ENCODE peak calls at places on chromosomes 2 and 18, in six cellular contexts. One of them, this sample, is unnamed.

GRCh38 chr2:42770288-42771131 is 6.6 kb upstream of the OXER1 start:
- DNase-seq in prostate gland: no peak
- DNase-seq in body of pancreas: peak; percentile 55
- DNase-seq in heart left ventricle: no peak
- DNase-seq in K562: peak; percentile 85
- DNase-seq in IMR-90: peak; percentile 37
- DNase-seq in this sample: no peak

GRCh38 chr2:158178646-158179045 is 77.0 kb downstream of the UPP2 start:
- DNase-seq in K562: no peak
- DNase-seq in IMR-90: no peak
- DNase-seq in prostate gland: no peak
- DNase-seq in heart left ventricle: no peak
- DNase-seq in body of pancreas: no peak
- DNase-seq in this sample: no peak

GRCh38 chr2:190443778-190444481 is 35.8 kb downstream of the MFSD6 start:
- DNase-seq in body of pancreas: no peak
- DNase-seq in K562: no peak
- DNase-seq in prostate gland: peak; percentile 26
- DNase-seq in IMR-90: peak; percentile 67
- DNase-seq in heart left ventricle: no peak
- DNase-seq in this sample: no peak

GRCh38 chr18:63022429-63023022 is 297.0 kb downstream of the BCL2 start:
- DNase-seq in body of pancreas: no peak
- DNase-seq in heart left ventricle: no peak
- DNase-seq in IMR-90: no peak
- DNase-seq in K562: peak; percentile 41
- DNase-seq in prostate gland: no peak
- DNase-seq in this sample: no peak

GRCh38 chr18:11043694-11044093 is 105.7 kb downstream of the PIEZO2 start:
- DNase-seq in prostate gland: no peak
- DNase-seq in heart left ventricle: no peak
- DNase-seq in body of pancreas: no peak
- DNase-seq in K562: no peak
- DNase-seq in IMR-90: no peak
- DNase-seq in this sample: peak; percentile 63

GRCh38 chr18:41955688-41956087 is 654 bp downstream of the PIK3C3 start:
- DNase-seq in heart left ventricle: no peak
- DNase-seq in IMR-90: no peak
- DNase-seq in K562: no peak
- DNase-seq in body of pancreas: no peak
- DNase-seq in prostate gland: no peak
- DNase-seq in this sample: no peak

GRCh38 chr2:65128297-65129190 is 1.4 kb downstream of the RAB1A start:
- DNase-seq in IMR-90: peak; percentile 45
- DNase-seq in body of pancreas: peak; percentile 86
- DNase-seq in heart left ventricle: no peak
- DNase-seq in K562: no peak
- DNase-seq in prostate gland: peak; percentile 14
- DNase-seq in this sample: no peak

GRCh38 chr2:235861383-235861782 is 306.8 kb downstream of the GBX2 start:
- DNase-seq in K562: no peak
- DNase-seq in heart left ventricle: no peak
- DNase-seq in prostate gland: no peak
- DNase-seq in body of pancreas: no peak
- DNase-seq in IMR-90: no peak
- DNase-seq in this sample: no peak

GRCh38 chr18:48441405-48441881 is 32.3 kb upstream of the ZBTB7C start:
- DNase-seq in body of pancreas: no peak
- DNase-seq in heart left ventricle: no peak
- DNase-seq in IMR-90: no peak
- DNase-seq in K562: no peak
- DNase-seq in prostate gland: no peak
- DNase-seq in this sample: no peak

GRCh38 chr2:143410097-143410897 is 281.1 kb downstream of the ARHGAP15 start:
- DNase-seq in body of pancreas: no peak
- DNase-seq in IMR-90: no peak
- DNase-seq in K562: no peak
- DNase-seq in prostate gland: no peak
- DNase-seq in heart left ventricle: no peak
- DNase-seq in this sample: no peak

GRCh38 chr2:81670885-81671284 is 1366.3 kb upstream of the LRRTM1 start:
- DNase-seq in heart left ventricle: no peak
- DNase-seq in IMR-90: no peak
- DNase-seq in prostate gland: no peak
- DNase-seq in body of pancreas: no peak
- DNase-seq in K562: no peak
- DNase-seq in this sample: no peak

GRCh38 chr2:68103656-68104055 is 40.9 kb upstream of the C1D start:
- DNase-seq in IMR-90: peak; percentile 28
- DNase-seq in body of pancreas: no peak
- DNase-seq in prostate gland: no peak
- DNase-seq in heart left ventricle: no peak
- DNase-seq in K562: no peak
- DNase-seq in this sample: no peak

GRCh38 chr18:79139206-79139605 is 70.0 kb downstream of the ATP9B start:
- DNase-seq in IMR-90: peak; percentile 77
- DNase-seq in body of pancreas: no peak
- DNase-seq in prostate gland: no peak
- DNase-seq in K562: no peak
- DNase-seq in heart left ventricle: no peak
- DNase-seq in this sample: no peak

GRCh38 chr2:54603357-54603756 is 120.1 kb upstream of the EML6 start:
- DNase-seq in body of pancreas: no peak
- DNase-seq in heart left ventricle: no peak
- DNase-seq in prostate gland: no peak
- DNase-seq in K562: no peak
- DNase-seq in IMR-90: peak; percentile 22
- DNase-seq in this sample: no peak

GRCh38 chr2:46555011-46555410 is 75.6 kb downstream of the TMEM247 start:
- DNase-seq in heart left ventricle: no peak
- DNase-seq in prostate gland: no peak
- DNase-seq in K562: no peak
- DNase-seq in IMR-90: no peak
- DNase-seq in body of pancreas: no peak
- DNase-seq in this sample: no peak

GRCh38 chr2:240244543-240244942 is 104.1 kb upstream of the OTOS start:
- DNase-seq in body of pancreas: no peak
- DNase-seq in prostate gland: no peak
- DNase-seq in K562: no peak
- DNase-seq in IMR-90: no peak
- DNase-seq in heart left ventricle: no peak
- DNase-seq in this sample: no peak

GRCh38 chr2:191285252-191285651 is 40.0 kb downstream of the MYO1B start:
- DNase-seq in K562: no peak
- DNase-seq in body of pancreas: no peak
- DNase-seq in IMR-90: no peak
- DNase-seq in prostate gland: no peak
- DNase-seq in heart left ventricle: no peak
- DNase-seq in this sample: no peak

GRCh38 chr18:20971886-20972267 is 139.7 kb downstream of the ROCK1 start:
- DNase-seq in IMR-90: peak; percentile 19
- DNase-seq in body of pancreas: no peak
- DNase-seq in prostate gland: no peak
- DNase-seq in K562: peak; percentile 23
- DNase-seq in heart left ventricle: no peak
- DNase-seq in this sample: no peak

GRCh38 chr2:187429989-187430388 is 18.1 kb downstream of the CALCRL start:
- DNase-seq in body of pancreas: no peak
- DNase-seq in IMR-90: peak; percentile 75
- DNase-seq in K562: no peak
- DNase-seq in heart left ventricle: no peak
- DNase-seq in prostate gland: no peak
- DNase-seq in this sample: no peak

GRCh38 chr2:215059724-215060123 is 78.7 kb downstream of the ABCA12 start:
- DNase-seq in body of pancreas: no peak
- DNase-seq in K562: no peak
- DNase-seq in heart left ventricle: no peak
- DNase-seq in IMR-90: peak; percentile 11
- DNase-seq in prostate gland: no peak
- DNase-seq in this sample: no peak

GRCh38 chr2:85523906-85524566 is 14.9 kb upstream of the MAT2A start:
- DNase-seq in heart left ventricle: no peak
- DNase-seq in K562: peak; percentile 6
- DNase-seq in IMR-90: peak; percentile 61
- DNase-seq in body of pancreas: no peak
- DNase-seq in prostate gland: no peak
- DNase-seq in this sample: no peak

DNA sequence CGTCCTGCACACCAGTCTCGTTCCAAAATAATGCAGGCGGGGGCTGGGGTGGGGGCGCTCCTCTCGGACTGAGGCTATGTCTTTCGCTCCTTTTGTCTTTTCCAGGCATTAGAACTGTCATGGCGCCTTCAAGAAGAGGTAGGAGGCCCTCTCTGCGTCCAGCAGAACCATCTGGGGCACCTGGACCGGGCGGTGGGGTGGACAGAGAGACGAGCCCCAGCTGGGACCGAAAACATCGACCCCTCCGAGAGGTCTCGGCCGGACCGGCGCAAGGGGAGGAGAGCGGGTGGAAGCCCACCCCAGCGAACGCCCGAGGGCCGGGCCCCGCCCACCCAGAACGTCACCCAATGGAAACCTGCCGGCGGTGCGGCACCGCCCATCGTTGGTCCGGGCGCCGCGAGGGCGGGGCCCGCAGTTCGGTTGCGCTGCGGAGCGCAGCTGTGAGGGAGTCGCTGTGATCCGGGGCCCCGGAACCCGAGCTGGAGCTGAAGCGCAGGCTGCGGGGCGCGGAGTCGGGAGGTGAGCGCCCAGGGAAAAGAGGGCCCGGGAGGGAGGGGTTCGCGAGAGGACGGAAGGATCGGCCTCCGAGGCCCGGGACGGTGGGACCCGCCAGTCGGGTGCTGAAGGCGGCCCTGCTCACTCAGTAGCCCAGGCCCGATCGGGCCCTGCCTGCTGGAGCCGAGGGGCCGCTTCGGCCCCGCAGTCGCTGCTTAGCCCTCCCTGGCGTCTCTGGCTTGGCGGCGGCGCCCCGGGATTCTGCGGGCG is at the start of gene NRBP1:
- DNase-seq in IMR-90: peak; percentile 88
- DNase-seq in prostate gland: peak; percentile 93
- DNase-seq in K562: peak; percentile 93
- DNase-seq in body of pancreas: peak; percentile 95
- DNase-seq in heart left ventricle: peak; percentile 98
- DNase-seq in this sample: peak; percentile 96
- TF ChIP-seq POLR2A in IMR-90: peak; percentile 93
- TF ChIP-seq POLR2A in prostate gland: peak; percentile 96
- TF ChIP-seq POLR2A in K562: peak; percentile 91
- TF ChIP-seq POLR2A in body of pancreas: peak; percentile 97
- TF ChIP-seq POLR2A in heart left ventricle: peak; percentile 4
- TF ChIP-seq POLR2A in this sample: peak; percentile 94

GRCh38 chr2:229857634-229858033 is 64.2 kb downstream of the TRIP12 start:
- DNase-seq in IMR-90: peak; percentile 82
- DNase-seq in prostate gland: no peak
- DNase-seq in K562: no peak
- DNase-seq in heart left ventricle: no peak
- DNase-seq in body of pancreas: no peak
- DNase-seq in this sample: no peak

GRCh38 chr2:229855116-229855515 is 66.7 kb downstream of the TRIP12 start:
- DNase-seq in body of pancreas: no peak
- DNase-seq in prostate gland: no peak
- DNase-seq in IMR-90: no peak
- DNase-seq in heart left ventricle: no peak
- DNase-seq in K562: no peak
- DNase-seq in this sample: no peak

GRCh38 chr2:229858351-229858750 is 63.5 kb downstream of the TRIP12 start:
- DNase-seq in IMR-90: no peak
- DNase-seq in body of pancreas: no peak
- DNase-seq in prostate gland: no peak
- DNase-seq in heart left ventricle: no peak
- DNase-seq in K562: no peak
- DNase-seq in this sample: no peak

GRCh38 chr2:229852565-229852964 is 69.2 kb downstream of the TRIP12 start:
- DNase-seq in heart left ventricle: no peak
- DNase-seq in body of pancreas: peak; percentile 12
- DNase-seq in IMR-90: peak; percentile 87
- DNase-seq in K562: no peak
- DNase-seq in prostate gland: no peak
- DNase-seq in this sample: peak; percentile 28

GRCh38 chr2:229856416-229856815 is 65.4 kb downstream of the TRIP12 start:
- DNase-seq in heart left ventricle: no peak
- DNase-seq in K562: no peak
- DNase-seq in prostate gland: no peak
- DNase-seq in body of pancreas: no peak
- DNase-seq in IMR-90: no peak
- DNase-seq in this sample: no peak
- H3K27ac ChIP-seq in heart left ventricle: no peak overlapping the region
- H3K27ac ChIP-seq in K562: no peak overlapping the region
- H3K27ac ChIP-seq in prostate gland: no peak overlapping the region
- H3K27ac ChIP-seq in body of pancreas: no peak overlapping the region
- H3K27ac ChIP-seq in IMR-90: peak overlapping the region; percentile 23
- H3K27ac ChIP-seq in this sample: no peak overlapping the region

DNA sequence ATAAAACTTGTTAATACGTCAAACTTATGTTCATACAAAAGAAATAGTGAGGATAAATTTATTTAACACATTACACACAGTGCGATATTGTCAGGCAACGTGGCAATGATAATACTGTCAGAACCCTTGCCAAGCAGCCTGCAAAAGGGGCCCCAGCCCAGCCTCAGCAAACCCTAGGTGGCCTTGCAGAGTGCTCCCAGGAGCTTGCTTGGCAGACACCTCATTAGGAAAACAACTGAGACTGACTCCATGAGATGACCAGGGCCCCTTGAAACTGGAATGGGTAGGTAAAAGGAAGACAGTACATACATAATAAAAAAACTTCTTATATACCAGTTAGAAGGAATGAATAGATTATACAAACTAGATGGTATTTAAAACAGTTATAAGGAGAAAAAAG is 136.6 kb upstream of the EPC2 start:
- DNase-seq in body of pancreas: no peak
- DNase-seq in K562: no peak
- DNase-seq in IMR-90: no peak
- DNase-seq in heart left ventricle: no peak
- DNase-seq in prostate gland: no peak
- DNase-seq in this sample: no peak
- H3K36me3 ChIP-seq in body of pancreas: no peaks in the 10 kb centered on the region
- H3K36me3 ChIP-seq in K562: no peaks in the 10 kb centered on the region
- H3K36me3 ChIP-seq in IMR-90: no peaks in the 10 kb centered on the region
- H3K36me3 ChIP-seq in heart left ventricle: no peaks in the 10 kb centered on the region
- H3K36me3 ChIP-seq in prostate gland: no peaks in the 10 kb centered on the region
- H3K36me3 ChIP-seq in this sample: no peaks in the 10 kb centered on the region

DNA sequence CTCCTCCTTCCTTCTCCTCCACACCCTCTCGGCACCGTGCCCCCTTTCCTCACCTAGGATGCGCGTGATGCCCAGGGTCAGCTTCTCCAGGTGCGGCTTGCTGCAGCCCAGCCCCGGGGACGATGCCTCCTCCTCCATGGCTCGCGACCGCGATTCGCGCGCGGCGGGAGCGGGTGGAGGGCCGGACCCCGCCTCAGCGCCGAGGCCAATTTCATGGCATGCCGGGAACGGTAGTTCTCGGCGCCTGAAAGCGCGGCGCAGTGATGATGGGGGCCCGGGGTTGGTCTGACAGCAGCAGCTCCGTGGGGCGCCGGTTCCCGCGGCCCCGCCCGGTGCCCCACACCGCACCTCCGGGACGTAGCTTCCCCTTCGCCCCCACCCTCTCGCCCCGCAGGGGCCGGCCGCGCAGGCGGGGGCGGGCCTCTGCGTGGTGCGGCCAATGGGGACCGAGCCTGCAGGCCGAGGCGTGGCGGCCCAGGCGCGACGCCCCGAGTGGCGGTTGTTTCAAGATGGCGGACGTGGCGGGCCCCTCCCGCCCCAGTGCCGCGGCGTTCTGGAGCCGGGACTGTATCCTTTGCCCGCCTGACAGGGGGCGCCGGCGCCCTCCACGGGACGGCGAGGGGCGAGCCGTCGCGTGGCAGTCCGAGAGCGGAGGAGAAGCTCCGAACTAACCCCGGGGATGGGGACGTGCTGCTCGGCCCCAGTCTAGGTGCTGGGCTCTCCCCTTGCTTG is at the start of the genes KIAA1328 and TPGS2:
- DNase-seq in heart left ventricle: peak; percentile 94
- DNase-seq in IMR-90: peak; percentile 81
- DNase-seq in K562: peak; percentile 95
- DNase-seq in prostate gland: peak; percentile 80
- DNase-seq in body of pancreas: peak; percentile 87
- DNase-seq in this sample: peak; percentile 91
- TF ChIP-seq POLR2A in heart left ventricle: no peak
- TF ChIP-seq POLR2A in IMR-90: peak; percentile 69
- TF ChIP-seq POLR2A in K562: peak; percentile 80
- TF ChIP-seq POLR2A in prostate gland: peak; percentile 57
- TF ChIP-seq POLR2A in body of pancreas: peak; percentile 83
- TF ChIP-seq POLR2A in this sample: peak; percentile 35

This sample was measured in right lobe of liver.